ENCODE peak calls at places on chromosome 14, in five cellular contexts. V, L, B, C and K are unnamed samples.

GRCh38 chr14:35242599-35243311 is 49.4 kb upstream of the PSMA6 start:
- DNase-seq in V (no peak), L (no peak), B (no peak), C (no peak), K (no peak)

GRCh38 chr14:28344381-28344780 is 422.2 kb upstream of the FOXG1 start:
- DNase-seq in V (no peak), L (no peak), B (no peak), C (no peak), K (no peak)

GRCh38 chr14:97281741-97282140 is 484.6 kb downstream of the VRK1 start:
- DNase-seq in V (no peak), L (no peak), B (no peak), C (no peak), K (no peak)

GRCh38 chr14:100898465-100898864 is 5.1 kb downstream of the RTL1 start:
- DNase-seq in V (no peak), L (no peak), B (no peak), C (no peak), K (no peak)

GRCh38 chr14:87153901-87154300 is 839.1 kb downstream of the GALC start:
- DNase-seq in V (no peak), L (no peak), B (no peak), C (no peak), K (no peak)

GRCh38 chr14:100305446-100306255 is 593 bp downstream of the SLC25A29 start:
- DNase-seq in V (no peak), L (no peak), B (no peak), C (peak; percentile 53), K (no peak)

GRCh38 chr14:26395726-26396125 is 202.1 kb downstream of the NOVA1 start:
- DNase-seq in V (no peak), L (no peak), B (no peak), C (no peak), K (no peak)

GRCh38 chr14:77031680-77032482 is 3.4 kb upstream of the IRF2BPL start:
- DNase-seq in V (no peak), L (no peak), B (no peak), C (no peak), K (no peak)

GRCh38 chr14:77980475-77981321 is 180.8 kb downstream of the ADCK1 start:
- DNase-seq in V (no peak), L (peak; percentile 4), B (no peak), C (peak; percentile 17), K (no peak)

GRCh38 chr14:76920572-76921175 is 94.5 kb downstream of the LRRC74A start:
- DNase-seq in V (no peak), L (no peak), B (no peak), C (no peak), K (no peak)

GRCh38 chr14:91882776-91883175 is 15.4 kb upstream of the TC2N start:
- DNase-seq in V (no peak), L (no peak), B (no peak), C (no peak), K (no peak)

GRCh38 chr14:102966681-102967505 is 44.4 kb downstream of the AMN start:
- DNase-seq in V (no peak), L (no peak), B (no peak), C (no peak), K (no peak)

GRCh38 chr14:55386037-55386798 is 25.4 kb downstream of the ATG14 start:
- DNase-seq in V (no peak), L (no peak), B (no peak), C (no peak), K (no peak)

GRCh38 chr14:94388027-94388895 is at the start of gene SERPINA1:
- DNase-seq in V (no peak), L (no peak), B (peak; percentile 92), C (no peak), K (no peak)

GRCh38 chr14:21680072-21680471 is 6.5 kb upstream of the OR4E1 start:
- DNase-seq in V (no peak), L (no peak), B (no peak), C (no peak), K (peak; percentile 1)

GRCh38 chr14:20799955-20800544 is 2.6 kb downstream of the RNASE1 start:
- DNase-seq in V (peak; percentile 87), L (no peak), B (no peak), C (peak; percentile 44), K (no peak)

GRCh38 chr14:26392498-26392897 is 205.3 kb downstream of the NOVA1 start:
- DNase-seq in V (no peak), L (no peak), B (no peak), C (no peak), K (no peak)

GRCh38 chr14:91413547-91414474 is 3.8 kb downstream of the CCDC88C start:
- DNase-seq in V (no peak), L (no peak), B (no peak), C (no peak), K (no peak)

GRCh38 chr14:76763362-76764041 is 2.2 kb downstream of the VASH1 start:
- DNase-seq in V (no peak), L (no peak), B (no peak), C (no peak), K (no peak)

GRCh38 chr14:83988274-83988673 is 1541.7 kb upstream of the FLRT2 start:
- DNase-seq in V (peak; percentile 82), L (no peak), B (no peak), C (no peak), K (no peak)

GRCh38 chr14:86575141-86575540 is 1045.2 kb downstream of the FLRT2 start:
- DNase-seq in V (no peak), L (no peak), B (no peak), C (no peak), K (no peak)

GRCh38 chr14:42884100-42884499 is 1277.4 kb downstream of the LRFN5 start:
- DNase-seq in V (peak; percentile 63), L (peak; percentile 72), B (no peak), C (no peak), K (peak; percentile 79)

GRCh38 chr14:88505621-88506020 is 49.2 kb downstream of the PTPN21 start:
- DNase-seq in V (no peak), L (no peak), B (no peak), C (no peak), K (no peak)

GRCh38 chr14:26123459-26123858 is 474.4 kb downstream of the NOVA1 start:
- DNase-seq in V (no peak), L (no peak), B (no peak), C (no peak), K (no peak)

DNA sequence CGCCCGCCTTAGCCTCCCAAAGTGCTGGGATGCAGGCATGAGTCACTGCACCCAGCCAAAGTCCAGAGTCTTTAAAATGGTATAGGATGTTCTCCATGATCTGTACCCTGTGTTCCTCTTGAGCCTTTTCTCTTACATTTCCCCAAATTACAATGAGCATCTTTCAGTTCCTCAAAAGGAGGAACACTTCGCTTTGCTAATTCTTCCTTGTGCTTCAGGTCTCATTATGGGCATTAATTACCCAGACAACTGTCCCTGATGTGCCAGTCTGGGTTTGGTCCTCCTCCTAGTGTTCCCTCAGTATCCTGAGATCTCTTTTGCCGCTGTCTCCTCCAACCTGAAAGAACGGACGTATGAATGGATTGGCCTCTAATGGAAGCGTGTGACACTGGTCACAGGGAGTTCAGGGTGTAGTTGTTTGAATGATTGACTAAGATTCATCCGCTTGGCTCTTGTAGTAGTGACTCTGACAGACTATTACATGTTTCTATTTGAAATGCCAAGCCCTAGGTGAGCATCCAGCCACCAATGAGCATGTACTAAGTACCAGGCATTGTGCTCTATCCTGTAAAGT is 8.2 kb downstream of the PRKCH start:
- DNase-seq in V (no peak), L (no peak), B (no peak), C (no peak), K (no peak)
- H3K27ac ChIP-seq in V (no peak overlapping the region), L (no peak overlapping the region), B (peak overlapping the region; percentile 7), C (peak overlapping the region; percentile 46), K (no peak overlapping the region)

DNA sequence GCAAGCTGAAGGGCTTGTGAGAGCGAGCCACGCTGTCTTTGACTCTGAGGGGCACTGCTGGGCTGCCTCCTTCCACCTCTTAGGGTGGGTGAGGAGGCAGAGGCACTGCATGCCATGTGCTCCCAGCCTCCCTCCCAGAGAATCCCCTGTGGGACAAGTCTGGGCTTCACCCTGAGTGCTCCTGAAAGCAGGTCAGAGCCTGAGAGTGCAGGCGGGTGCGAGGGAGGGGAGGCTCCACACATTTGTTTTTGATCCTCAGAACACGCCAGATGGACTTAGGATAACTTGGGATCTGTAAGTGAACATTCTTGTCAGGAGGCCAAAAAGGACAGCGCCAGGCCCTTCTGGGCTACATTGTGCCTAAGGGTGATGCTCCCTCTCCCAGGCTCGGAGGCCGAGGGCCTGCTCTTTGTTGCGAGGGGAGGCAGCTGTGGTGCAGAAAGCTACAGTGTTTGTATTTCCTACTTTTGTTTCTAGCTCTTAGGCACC is 155.4 kb downstream of the TMX1 start:
- DNase-seq in V (no peak), L (peak; percentile 97), B (no peak), C (peak; percentile 44), K (peak; percentile 82)
- TF ChIP-seq CTCF in V (no peak), L (no peak), B (no peak), C (no peak), K (no peak)

GRCh38 chr14:95910628-95911027 is 34.0 kb downstream of the TUNAR start:
- DNase-seq in V (no peak), L (no peak), B (no peak), C (no peak), K (no peak)
- H3K4me3 ChIP-seq in V (no peak overlapping the region), L (no peak overlapping the region), B (no peak overlapping the region), C (no peak overlapping the region), K (no peak overlapping the region)

GRCh38 chr14:68251766-68252100 is 432.2 kb downstream of the RAD51B start:
- DNase-seq in V (no peak), L (no peak), B (no peak), C (no peak), K (no peak)
- H3K27ac ChIP-seq in V (no peak overlapping the region), L (no peak overlapping the region), B (no peak overlapping the region), C (peak overlapping the region; percentile 47), K (no peak overlapping the region)

GRCh38 chr14:49858383-49858782 is 5.8 kb upstream of the NEMF start:
- DNase-seq in V (no peak), L (no peak), B (no peak), C (no peak), K (no peak)

GRCh38 chr14:49863483-49864262 is 11.1 kb upstream of the NEMF start:
- DNase-seq in V (no peak), L (no peak), B (no peak), C (no peak), K (no peak)

GRCh38 chr14:49860988-49861387 is 8.4 kb upstream of the NEMF start:
- DNase-seq in V (no peak), L (no peak), B (no peak), C (no peak), K (no peak)

GRCh38 chr14:49861923-49862673 is 9.5 kb upstream of the NEMF start:
- DNase-seq in V (peak; percentile 64), L (peak; percentile 68), B (peak; percentile 80), C (peak; percentile 72), K (peak; percentile 84)

DNA sequence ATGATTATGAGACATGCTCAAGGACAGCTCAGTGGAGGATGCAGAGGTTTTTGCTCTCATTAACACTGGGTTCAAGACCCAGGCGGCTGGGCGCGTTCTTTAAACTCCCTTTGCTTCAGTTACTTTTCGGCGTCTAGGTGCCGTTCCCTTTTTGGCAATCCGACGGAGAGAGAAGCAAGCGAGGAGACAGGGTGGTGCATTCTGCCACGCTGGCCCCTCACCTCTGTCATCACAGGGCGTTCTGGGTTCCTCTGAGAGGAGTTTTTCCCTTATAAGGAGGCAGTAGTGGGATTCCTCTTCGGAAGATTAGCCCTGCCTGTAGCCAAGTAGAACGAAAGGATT is 9.0 kb upstream of the NEMF start:
- DNase-seq in V (peak; percentile 57), L (no peak), B (peak; percentile 72), C (peak; percentile 48), K (peak; percentile 83)
- TF ChIP-seq CTCF in V (no peak), L (no peak), B (no peak), C (no peak), K (no peak)